ENCODE peak calls at places on chromosomes 2 and 18, in ten cellular contexts. One of them, this sample, is unnamed.

GRCh38 chr2:43519711-43520221 is 76.1 kb downstream of the THADA start:
- DNase-seq in endodermal cell: no peak
- DNase-seq in nephron progenitor cell: no peak
- DNase-seq in BE2C: no peak
- DNase-seq in foreskin fibroblast: peak
- DNase-seq in coronary artery: no peak
- DNase-seq in MCF 10A: peak
- DNase-seq in HL-60: no peak
- DNase-seq in mammary epithelial cell: peak
- DNase-seq in Peyer's patch: no peak
- DNase-seq in this sample: no peak

GRCh38 chr2:117470311-117471095 is 344.0 kb upstream of the DDX18 start:
- DNase-seq in endodermal cell: peak
- DNase-seq in nephron progenitor cell: peak
- DNase-seq in BE2C: peak
- DNase-seq in foreskin fibroblast: no peak
- DNase-seq in coronary artery: no peak
- DNase-seq in MCF 10A: peak
- DNase-seq in HL-60: peak
- DNase-seq in mammary epithelial cell: no peak
- DNase-seq in Peyer's patch: no peak
- DNase-seq in this sample: peak

GRCh38 chr2:37149626-37150322 is 7.0 kb downstream of the EIF2AK2 start:
- DNase-seq in endodermal cell: no peak
- DNase-seq in nephron progenitor cell: no peak
- DNase-seq in BE2C: no peak
- DNase-seq in foreskin fibroblast: no peak
- DNase-seq in coronary artery: no peak
- DNase-seq in MCF 10A: no peak
- DNase-seq in HL-60: no peak
- DNase-seq in mammary epithelial cell: no peak
- DNase-seq in Peyer's patch: no peak
- DNase-seq in this sample: no peak

GRCh38 chr2:11122380-11122779 is 32.9 kb upstream of the SLC66A3 start:
- DNase-seq in endodermal cell: no peak
- DNase-seq in nephron progenitor cell: no peak
- DNase-seq in BE2C: no peak
- DNase-seq in foreskin fibroblast: no peak
- DNase-seq in coronary artery: no peak
- DNase-seq in MCF 10A: no peak
- DNase-seq in HL-60: no peak
- DNase-seq in mammary epithelial cell: peak
- DNase-seq in Peyer's patch: no peak
- DNase-seq in this sample: no peak

GRCh38 chr2:95265182-95265581 is 9.1 kb upstream of the PROM2 start:
- DNase-seq in endodermal cell: no peak
- DNase-seq in nephron progenitor cell: no peak
- DNase-seq in BE2C: no peak
- DNase-seq in foreskin fibroblast: no peak
- DNase-seq in coronary artery: peak
- DNase-seq in MCF 10A: no peak
- DNase-seq in HL-60: no peak
- DNase-seq in mammary epithelial cell: no peak
- DNase-seq in Peyer's patch: peak
- DNase-seq in this sample: no peak

GRCh38 chr2:134173338-134174016 is 80.4 kb upstream of the MGAT5 start:
- DNase-seq in endodermal cell: no peak
- DNase-seq in nephron progenitor cell: no peak
- DNase-seq in BE2C: no peak
- DNase-seq in foreskin fibroblast: no peak
- DNase-seq in coronary artery: no peak
- DNase-seq in MCF 10A: peak
- DNase-seq in HL-60: no peak
- DNase-seq in mammary epithelial cell: no peak
- DNase-seq in Peyer's patch: no peak
- DNase-seq in this sample: no peak

GRCh38 chr2:195411219-195411687 is 245.8 kb upstream of the SLC39A10 start:
- DNase-seq in endodermal cell: no peak
- DNase-seq in nephron progenitor cell: no peak
- DNase-seq in BE2C: no peak
- DNase-seq in foreskin fibroblast: peak
- DNase-seq in coronary artery: no peak
- DNase-seq in MCF 10A: peak
- DNase-seq in HL-60: no peak
- DNase-seq in mammary epithelial cell: peak
- DNase-seq in Peyer's patch: no peak
- DNase-seq in this sample: no peak

GRCh38 chr2:195824478-195824877 is 167.5 kb downstream of the SLC39A10 start:
- DNase-seq in endodermal cell: no peak
- DNase-seq in nephron progenitor cell: no peak
- DNase-seq in BE2C: no peak
- DNase-seq in foreskin fibroblast: no peak
- DNase-seq in coronary artery: no peak
- DNase-seq in MCF 10A: no peak
- DNase-seq in HL-60: no peak
- DNase-seq in mammary epithelial cell: peak
- DNase-seq in Peyer's patch: no peak
- DNase-seq in this sample: no peak

GRCh38 chr2:64636105-64636873 is 17.4 kb downstream of the SERTAD2 start:
- DNase-seq in endodermal cell: no peak
- DNase-seq in nephron progenitor cell: no peak
- DNase-seq in BE2C: no peak
- DNase-seq in foreskin fibroblast: no peak
- DNase-seq in coronary artery: no peak
- DNase-seq in MCF 10A: no peak
- DNase-seq in HL-60: no peak
- DNase-seq in mammary epithelial cell: no peak
- DNase-seq in Peyer's patch: peak
- DNase-seq in this sample: no peak

GRCh38 chr2:20236496-20236895 is 11.6 kb upstream of the SDC1 start:
- DNase-seq in endodermal cell: no peak
- DNase-seq in nephron progenitor cell: no peak
- DNase-seq in BE2C: no peak
- DNase-seq in foreskin fibroblast: no peak
- DNase-seq in coronary artery: no peak
- DNase-seq in MCF 10A: peak
- DNase-seq in HL-60: no peak
- DNase-seq in mammary epithelial cell: peak
- DNase-seq in Peyer's patch: no peak
- DNase-seq in this sample: no peak

GRCh38 chr2:157747695-157748370 is 119.2 kb upstream of the ACVR1C start:
- DNase-seq in endodermal cell: no peak
- DNase-seq in nephron progenitor cell: no peak
- DNase-seq in BE2C: no peak
- DNase-seq in foreskin fibroblast: peak
- DNase-seq in coronary artery: no peak
- DNase-seq in MCF 10A: no peak
- DNase-seq in HL-60: no peak
- DNase-seq in mammary epithelial cell: peak
- DNase-seq in Peyer's patch: no peak
- DNase-seq in this sample: no peak

GRCh38 chr2:157747280-157747679 is 118.6 kb upstream of the ACVR1C start:
- DNase-seq in endodermal cell: no peak
- DNase-seq in nephron progenitor cell: no peak
- DNase-seq in BE2C: no peak
- DNase-seq in foreskin fibroblast: no peak
- DNase-seq in coronary artery: no peak
- DNase-seq in MCF 10A: no peak
- DNase-seq in HL-60: no peak
- DNase-seq in mammary epithelial cell: no peak
- DNase-seq in Peyer's patch: no peak
- DNase-seq in this sample: no peak

GRCh38 chr2:157749684-157750083 is 121.0 kb upstream of the ACVR1C start:
- DNase-seq in endodermal cell: no peak
- DNase-seq in nephron progenitor cell: no peak
- DNase-seq in BE2C: no peak
- DNase-seq in foreskin fibroblast: no peak
- DNase-seq in coronary artery: no peak
- DNase-seq in MCF 10A: no peak
- DNase-seq in HL-60: no peak
- DNase-seq in mammary epithelial cell: no peak
- DNase-seq in Peyer's patch: no peak
- DNase-seq in this sample: no peak

GRCh38 chr2:157748371-157749132 is 119.9 kb upstream of the ACVR1C start:
- DNase-seq in endodermal cell: no peak
- DNase-seq in nephron progenitor cell: no peak
- DNase-seq in BE2C: no peak
- DNase-seq in foreskin fibroblast: no peak
- DNase-seq in coronary artery: no peak
- DNase-seq in MCF 10A: no peak
- DNase-seq in HL-60: no peak
- DNase-seq in mammary epithelial cell: no peak
- DNase-seq in Peyer's patch: no peak
- DNase-seq in this sample: no peak

GRCh38 chr2:157751462-157752058 is 122.9 kb upstream of the ACVR1C start:
- DNase-seq in endodermal cell: peak
- DNase-seq in nephron progenitor cell: peak
- DNase-seq in BE2C: peak
- DNase-seq in foreskin fibroblast: no peak
- DNase-seq in coronary artery: no peak
- DNase-seq in MCF 10A: peak
- DNase-seq in HL-60: no peak
- DNase-seq in mammary epithelial cell: peak
- DNase-seq in Peyer's patch: no peak
- DNase-seq in this sample: no peak
- TF ChIP-seq CTCF in endodermal cell: peak
- TF ChIP-seq CTCF in nephron progenitor cell: no peak
- TF ChIP-seq CTCF in BE2C: peak
- TF ChIP-seq CTCF in foreskin fibroblast: no peak
- TF ChIP-seq CTCF in coronary artery: no peak
- TF ChIP-seq CTCF in MCF 10A: peak
- TF ChIP-seq CTCF in HL-60: no peak
- TF ChIP-seq CTCF in mammary epithelial cell: no peak
- TF ChIP-seq CTCF in Peyer's patch: no peak
- TF ChIP-seq CTCF in this sample: peak

GRCh38 chr18:23918395-23919032 is 96.0 kb upstream of the TTC39C start:
- DNase-seq in endodermal cell: peak
- DNase-seq in nephron progenitor cell: peak
- DNase-seq in BE2C: peak
- DNase-seq in foreskin fibroblast: peak
- DNase-seq in coronary artery: no peak
- DNase-seq in MCF 10A: peak
- DNase-seq in HL-60: peak
- DNase-seq in mammary epithelial cell: no peak
- DNase-seq in Peyer's patch: peak
- DNase-seq in this sample: peak
- TF ChIP-seq CTCF in endodermal cell: peak
- TF ChIP-seq CTCF in nephron progenitor cell: peak
- TF ChIP-seq CTCF in BE2C: peak
- TF ChIP-seq CTCF in foreskin fibroblast: peak
- TF ChIP-seq CTCF in coronary artery: peak
- TF ChIP-seq CTCF in MCF 10A: peak
- TF ChIP-seq CTCF in HL-60: peak
- TF ChIP-seq CTCF in mammary epithelial cell: peak
- TF ChIP-seq CTCF in Peyer's patch: peak
- TF ChIP-seq CTCF in this sample: peak

DNA sequence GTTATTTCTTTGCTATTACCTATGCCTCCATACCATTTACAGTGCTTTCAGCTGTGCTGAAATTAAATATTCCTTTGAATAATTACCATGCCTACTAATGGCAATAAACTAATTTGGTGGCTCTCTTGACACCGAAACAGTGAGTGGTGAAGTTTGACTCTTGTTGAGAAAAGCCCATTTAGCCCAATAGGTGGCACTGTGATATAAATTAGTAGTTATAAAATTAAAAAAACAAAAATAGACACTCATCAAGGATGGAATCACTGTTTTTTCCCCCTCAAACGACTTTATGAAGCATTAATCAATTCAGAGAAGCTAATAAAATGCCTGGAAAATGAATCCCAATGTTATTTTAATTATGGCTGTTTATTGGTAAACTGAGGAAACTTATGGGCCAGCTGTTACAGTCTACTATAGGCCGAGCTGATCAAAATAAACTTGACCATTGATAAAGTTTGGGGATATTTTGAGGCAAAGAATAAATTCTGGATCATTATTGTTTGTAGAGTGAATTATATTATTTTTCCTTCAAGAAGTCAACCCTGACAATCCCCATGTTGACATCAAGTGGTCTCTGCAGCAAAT is 339.6 kb downstream of the TRIB2 start:
- DNase-seq in endodermal cell: no peak
- DNase-seq in nephron progenitor cell: no peak
- DNase-seq in BE2C: peak
- DNase-seq in foreskin fibroblast: peak
- DNase-seq in coronary artery: no peak
- DNase-seq in MCF 10A: peak
- DNase-seq in HL-60: no peak
- DNase-seq in mammary epithelial cell: no peak
- DNase-seq in Peyer's patch: no peak
- DNase-seq in this sample: no peak
- TF ChIP-seq CTCF in endodermal cell: peak
- TF ChIP-seq CTCF in nephron progenitor cell: peak
- TF ChIP-seq CTCF in BE2C: peak
- TF ChIP-seq CTCF in foreskin fibroblast: peak
- TF ChIP-seq CTCF in coronary artery: no peak
- TF ChIP-seq CTCF in MCF 10A: peak
- TF ChIP-seq CTCF in HL-60: no peak
- TF ChIP-seq CTCF in mammary epithelial cell: peak
- TF ChIP-seq CTCF in Peyer's patch: peak
- TF ChIP-seq CTCF in this sample: peak

GRCh38 chr18:662197-662596 is 4.7 kb downstream of the TYMS start:
- DNase-seq in endodermal cell: no peak
- DNase-seq in nephron progenitor cell: no peak
- DNase-seq in BE2C: no peak
- DNase-seq in foreskin fibroblast: no peak
- DNase-seq in coronary artery: no peak
- DNase-seq in MCF 10A: no peak
- DNase-seq in HL-60: no peak
- DNase-seq in mammary epithelial cell: no peak
- DNase-seq in Peyer's patch: no peak
- DNase-seq in this sample: no peak

GRCh38 chr18:668263-668662 is 10.8 kb downstream of the TYMS start:
- DNase-seq in endodermal cell: no peak
- DNase-seq in nephron progenitor cell: no peak
- DNase-seq in BE2C: no peak
- DNase-seq in foreskin fibroblast: no peak
- DNase-seq in coronary artery: no peak
- DNase-seq in MCF 10A: no peak
- DNase-seq in HL-60: no peak
- DNase-seq in mammary epithelial cell: no peak
- DNase-seq in Peyer's patch: no peak
- DNase-seq in this sample: no peak

GRCh38 chr18:669077-669476 is 11.6 kb downstream of the TYMS start:
- DNase-seq in endodermal cell: peak
- DNase-seq in nephron progenitor cell: no peak
- DNase-seq in BE2C: no peak
- DNase-seq in foreskin fibroblast: no peak
- DNase-seq in coronary artery: no peak
- DNase-seq in MCF 10A: no peak
- DNase-seq in HL-60: no peak
- DNase-seq in mammary epithelial cell: no peak
- DNase-seq in Peyer's patch: no peak
- DNase-seq in this sample: no peak

GRCh38 chr18:666628-667027 is 9.2 kb downstream of the TYMS start:
- DNase-seq in endodermal cell: peak
- DNase-seq in nephron progenitor cell: no peak
- DNase-seq in BE2C: no peak
- DNase-seq in foreskin fibroblast: no peak
- DNase-seq in coronary artery: no peak
- DNase-seq in MCF 10A: no peak
- DNase-seq in HL-60: no peak
- DNase-seq in mammary epithelial cell: no peak
- DNase-seq in Peyer's patch: no peak
- DNase-seq in this sample: no peak

GRCh38 chr18:666177-666576 is 8.7 kb downstream of the TYMS start:
- DNase-seq in endodermal cell: peak
- DNase-seq in nephron progenitor cell: no peak
- DNase-seq in BE2C: no peak
- DNase-seq in foreskin fibroblast: no peak
- DNase-seq in coronary artery: no peak
- DNase-seq in MCF 10A: no peak
- DNase-seq in HL-60: no peak
- DNase-seq in mammary epithelial cell: no peak
- DNase-seq in Peyer's patch: no peak
- DNase-seq in this sample: no peak
- TF ChIP-seq CTCF in endodermal cell: peak
- TF ChIP-seq CTCF in nephron progenitor cell: no peak
- TF ChIP-seq CTCF in BE2C: peak
- TF ChIP-seq CTCF in foreskin fibroblast: no peak
- TF ChIP-seq CTCF in coronary artery: no peak
- TF ChIP-seq CTCF in MCF 10A: no peak
- TF ChIP-seq CTCF in HL-60: peak
- TF ChIP-seq CTCF in mammary epithelial cell: no peak
- TF ChIP-seq CTCF in Peyer's patch: no peak
- TF ChIP-seq CTCF in this sample: no peak